ENCODE peak calls at places on chromosome 4, in nine cellular contexts. N is CD8-positive, alpha-beta T cell; L is dorsolateral prefrontal cortex; A is A549; I is aorta; Q is GM23248; T is IMR-90; Y is caudate nucleus; E is lower lobe of right lung. F is an unnamed sample.

GRCh38 chr4:1039493-1040343 is 28.3 kb downstream of the FGFRL1 start:
- DNase-seq in Y (no peak), I (peak), L (no peak), Q (peak), N (no peak), T (peak), E (no peak), A (no peak), F (no peak)

GRCh38 chr4:157572951-157573350 is 352.4 kb downstream of the GRIA2 start:
- DNase-seq in N (no peak), I (no peak), Y (no peak), Q (no peak), E (no peak), T (no peak), A (no peak), L (no peak), F (no peak)

GRCh38 chr4:8838911-8839431 is 32.7 kb downstream of the HMX1 start:
- DNase-seq in Y (no peak), Q (no peak), E (peak), A (no peak), I (no peak), T (no peak), L (no peak), N (no peak), F (no peak)

GRCh38 chr4:19748911-19749473 is 502.7 kb upstream of the SLIT2 start:
- DNase-seq in I (no peak), Y (no peak), T (peak), N (no peak), E (no peak), Q (peak), A (no peak), L (no peak), F (no peak)

GRCh38 chr4:66489783-66490452 is 819.6 kb upstream of the EPHA5 start:
- DNase-seq in Q (no peak), L (no peak), Y (no peak), N (no peak), T (peak), E (no peak), I (no peak), A (peak), F (no peak)

GRCh38 chr4:3302164-3302785 is 9.5 kb downstream of the RGS12 start:
- DNase-seq in L (no peak), E (no peak), I (peak), Q (no peak), T (no peak), A (no peak), N (peak), Y (no peak), F (no peak)

GRCh38 chr4:173135241-173135847 is 33.3 kb upstream of the GALNT7 start:
- DNase-seq in T (peak), N (no peak), Y (no peak), I (no peak), E (no peak), Q (peak), A (no peak), L (no peak), F (no peak)

GRCh38 chr4:55346851-55347255 is 811 bp downstream of the SRD5A3 start:
- DNase-seq in T (no peak), E (no peak), Q (no peak), N (no peak), L (no peak), I (no peak), A (no peak), Y (no peak), F (no peak)

GRCh38 chr4:169791527-169792156 is 33.9 kb upstream of the HPF1 start:
- DNase-seq in E (no peak), L (peak), I (peak), N (no peak), Y (peak), T (peak), Q (peak), A (peak), F (peak)

GRCh38 chr4:82381661-82382284 is 8.0 kb upstream of the HNRNPD start:
- DNase-seq in A (no peak), L (no peak), T (peak), E (no peak), I (no peak), N (no peak), Y (no peak), Q (peak), F (no peak)

GRCh38 chr4:2412534-2412884 is 5.9 kb downstream of the ZFYVE28 start:
- DNase-seq in E (no peak), A (no peak), L (no peak), I (no peak), N (peak), Q (no peak), T (no peak), Y (no peak), F (no peak)

GRCh38 chr4:93834371-93835066 is 6.0 kb downstream of the ATOH1 start:
- DNase-seq in T (no peak), A (no peak), E (no peak), N (no peak), Q (no peak), Y (no peak), I (no peak), L (no peak), F (no peak)

GRCh38 chr4:133151681-133152329 is 2.7 kb downstream of the PCDH10 start:
- DNase-seq in L (peak), Y (peak), I (peak), T (no peak), A (no peak), N (no peak), E (no peak), Q (no peak), F (peak)

GRCh38 chr4:41594439-41594838 is 56.5 kb downstream of the LIMCH1 start:
- DNase-seq in A (no peak), L (peak), E (no peak), Y (no peak), T (no peak), Q (peak), N (no peak), I (peak), F (peak)

GRCh38 chr4:127182687-127183086 is 450.1 kb upstream of the INTU start:
- DNase-seq in N (no peak), I (no peak), T (peak), Y (no peak), L (no peak), A (no peak), E (no peak), Q (peak), F (no peak)

GRCh38 chr4:146522862-146523205 is 1.1 kb upstream of the SLC10A7 start:
- DNase-seq in L (no peak), E (no peak), I (no peak), Y (no peak), Q (peak), T (peak), N (no peak), A (peak), F (no peak)

GRCh38 chr4:182752158-182752910 is 164.9 kb downstream of the DCTD start:
- DNase-seq in E (no peak), T (peak), I (no peak), L (no peak), A (no peak), Y (no peak), Q (peak), N (no peak), F (no peak)

GRCh38 chr4:113584407-113585150 is 177.0 kb downstream of the CAMK2D start:
- DNase-seq in E (no peak), N (no peak), T (peak), I (no peak), Q (peak), A (no peak), Y (no peak), L (no peak), F (no peak)

GRCh38 chr4:80407246-80407645 is 71.7 kb downstream of the CFAP299 start:
- DNase-seq in L (no peak), A (no peak), Q (peak), N (no peak), T (peak), I (peak), E (no peak), Y (no peak), F (no peak)

GRCh38 chr4:168309781-168310180 is 8.8 kb downstream of the DDX60 start:
- DNase-seq in A (no peak), L (no peak), Y (no peak), Q (no peak), I (no peak), E (no peak), N (no peak), T (peak), F (no peak)

GRCh38 chr4:44186096-44186849 is 262.3 kb downstream of the KCTD8 start:
- DNase-seq in T (no peak), L (no peak), I (no peak), Y (no peak), E (peak), A (no peak), N (no peak), Q (no peak), F (no peak)

GRCh38 chr4:159238631-159239030 is 135.8 kb downstream of the RAPGEF2 start:
- DNase-seq in N (no peak), I (no peak), L (no peak), A (no peak), Y (no peak), T (no peak), Q (peak), E (no peak), F (no peak)

GRCh38 chr4:104942990-104943758 is 203.5 kb upstream of the TET2 start:
- DNase-seq in A (no peak), Q (no peak), L (no peak), I (no peak), Y (no peak), N (peak), E (no peak), T (no peak), F (no peak)

DNA sequence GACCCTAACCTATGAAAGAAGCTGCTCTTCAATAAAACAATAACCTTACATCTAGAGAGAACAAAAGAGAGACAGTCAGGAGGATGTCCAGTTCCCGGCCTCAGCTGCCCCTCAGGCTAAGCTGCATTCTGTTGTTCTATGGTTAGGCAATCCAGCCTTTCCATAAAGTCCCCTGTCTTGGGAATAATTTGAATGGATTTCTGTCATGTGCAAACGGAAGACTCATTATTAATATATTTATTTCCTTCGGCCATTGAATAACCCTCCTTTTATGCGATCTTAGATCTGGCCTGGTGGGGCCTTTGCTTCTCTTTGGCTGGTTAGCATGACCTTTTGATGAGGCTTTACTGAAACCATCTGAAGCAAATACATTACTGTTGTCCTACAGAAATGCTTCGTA is 80.1 kb downstream of the ANKRD50 start:
- DNase-seq in E (no peak), T (no peak), N (no peak), Q (no peak), Y (no peak), L (no peak), I (no peak), A (no peak), F (no peak)
- H3K27ac ChIP-seq in E (no peak), T (no peak), N (no peak), Q (no peak), Y (no peak), L (no peak), I (no peak), A (peak), F (no peak)

DNA sequence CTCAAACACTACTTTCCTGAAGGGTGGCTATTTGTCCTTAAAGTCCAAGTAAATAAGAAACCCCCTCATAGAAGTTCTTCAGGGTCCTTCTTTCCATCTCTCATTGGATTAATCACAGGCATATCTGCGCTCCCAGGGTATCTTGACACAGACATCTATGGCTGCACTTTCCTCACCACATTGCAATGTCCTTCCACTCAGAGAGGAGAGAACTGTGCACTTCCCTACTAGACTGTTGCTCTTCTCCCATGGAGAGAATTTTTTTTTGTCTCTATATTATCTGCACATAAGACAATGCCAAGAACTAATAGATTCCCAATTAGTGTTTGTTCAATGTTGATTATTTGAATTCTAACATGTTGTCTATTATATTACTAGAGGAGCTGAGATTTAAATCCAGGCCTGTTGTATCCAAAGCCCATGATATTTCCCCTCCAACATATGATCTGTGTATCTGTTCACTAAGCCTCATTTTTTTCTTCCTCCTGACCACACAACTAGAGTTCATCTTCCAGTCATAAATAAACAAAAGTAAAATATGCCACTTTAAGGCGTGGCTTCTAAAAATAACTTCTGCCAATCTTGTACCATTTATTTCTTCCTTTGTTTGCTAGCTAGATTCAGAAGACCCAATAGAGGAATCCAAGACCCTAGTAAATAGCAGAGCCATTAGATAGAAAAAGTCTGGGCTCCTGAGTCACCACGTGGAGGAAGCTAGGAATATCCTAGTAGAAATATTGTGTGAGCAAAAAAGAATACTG is 61.5 kb upstream of the FAM241A start:
- DNase-seq in Y (no peak), I (no peak), L (no peak), N (no peak), T (peak), A (peak), Q (peak), E (no peak), F (no peak)
- H3K27ac ChIP-seq in Y (no peak), I (no peak), L (no peak), N (no peak), T (no peak), A (peak), Q (peak), E (no peak), F (no peak)

GRCh38 chr4:147834480-147834879 is 102.6 kb downstream of the ARHGAP10 start:
- DNase-seq in T (no peak), I (no peak), Y (no peak), A (no peak), N (no peak), E (no peak), Q (no peak), L (no peak), F (no peak)

GRCh38 chr4:147831452-147832192 is 99.7 kb downstream of the ARHGAP10 start:
- DNase-seq in E (no peak), N (no peak), I (peak), A (peak), Y (no peak), T (peak), Q (peak), L (no peak), F (no peak)

GRCh38 chr4:147830987-147831386 is 99.1 kb downstream of the ARHGAP10 start:
- DNase-seq in L (no peak), Y (no peak), A (no peak), E (no peak), Q (peak), T (peak), I (no peak), N (no peak), F (no peak)

GRCh38 chr4:147833254-147833653 is 101.4 kb downstream of the ARHGAP10 start:
- DNase-seq in Q (peak), N (no peak), Y (no peak), L (no peak), I (no peak), T (peak), E (no peak), A (no peak), F (no peak)

DNA sequence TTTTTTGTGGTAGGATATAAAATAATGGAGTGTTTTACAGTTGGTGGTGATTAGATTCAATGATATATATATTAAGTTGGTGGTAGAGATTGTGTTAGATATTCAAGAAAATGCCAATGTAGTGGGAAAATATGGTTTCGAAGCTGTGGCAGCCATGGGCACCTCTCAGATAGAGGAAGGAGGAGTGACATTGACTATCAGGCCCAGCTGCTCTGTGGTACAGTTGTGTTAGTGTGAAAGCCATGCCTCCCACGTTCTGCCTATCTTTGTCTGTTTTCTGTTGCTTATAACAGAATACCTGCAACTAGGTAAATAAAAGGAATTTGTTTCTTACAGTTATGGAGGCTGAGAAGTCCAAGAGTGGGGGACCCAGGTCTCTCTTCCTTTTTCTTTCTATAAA is 101.9 kb downstream of the ARHGAP10 start:
- DNase-seq in E (no peak), Y (no peak), I (no peak), L (no peak), Q (no peak), N (no peak), A (no peak), T (no peak), F (no peak)
- H3K27ac ChIP-seq in E (no peak), Y (no peak), I (no peak), L (no peak), Q (peak), N (no peak), A (no peak), T (peak), F (no peak)

GRCh38 chr4:6721121-6721520 is 5.1 kb downstream of the BLOC1S4 start:
- DNase-seq in I (no peak), T (no peak), E (no peak), Y (no peak), A (no peak), L (no peak), N (no peak), Q (no peak), F (no peak)
- H3K27ac ChIP-seq in I (no peak), T (no peak), E (no peak), Y (peak), A (peak), L (peak), N (no peak), Q (no peak), F (peak)

DNA sequence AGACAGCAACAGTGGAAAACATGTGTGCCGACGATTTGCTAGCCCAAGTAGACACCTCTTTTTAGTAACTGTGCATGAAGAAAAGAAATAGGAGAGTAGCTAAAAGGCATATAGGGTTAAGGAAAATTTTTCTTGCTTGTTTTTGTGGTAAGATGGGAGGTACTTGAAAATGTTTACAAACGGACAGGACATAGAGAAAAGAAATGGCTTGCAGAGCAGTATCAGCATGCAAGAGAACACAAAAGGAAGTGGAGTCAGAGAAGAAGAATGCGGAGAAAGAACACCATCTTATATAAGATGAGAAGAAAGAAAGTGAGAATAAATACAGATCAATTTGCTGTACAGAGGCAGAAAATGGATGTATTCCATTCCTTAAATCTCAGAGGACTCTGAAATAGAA is 263.7 kb upstream of the ETNPPL start:
- DNase-seq in Y (no peak), N (no peak), T (peak), Q (no peak), E (no peak), I (no peak), A (no peak), L (no peak), F (no peak)
- H3K27ac ChIP-seq in Y (no peak), N (no peak), T (no peak), Q (no peak), E (no peak), I (no peak), A (no peak), L (no peak), F (no peak)

F was measured in substantia nigra.